ENCODE peak calls at places on chromosomes 3 and 15, in seven cellular contexts. C, P, U, R, S, D and W are unnamed samples. For H3K9me3, the result is how much of the 10 kb centered on the place peaks cover.

GRCh38 chr15:80596521-80596976 is 98.6 kb upstream of the ABHD17C start:
- DNase-seq in P (no peak), D (peak), C (no peak), U (peak), S (peak), R (peak), W (no peak)

GRCh38 chr15:39009740-39010139 is 445.1 kb upstream of the RASGRP1 start:
- DNase-seq in U (no peak), R (no peak), S (no peak), D (no peak), P (no peak), C (no peak), W (no peak)

GRCh38 chr3:174439621-174440349 is 419.3 kb upstream of the NAALADL2 start:
- DNase-seq in P (peak), C (no peak), R (peak), U (peak), D (no peak), S (peak), W (peak)

GRCh38 chr3:122415104-122415744 is 638 bp downstream of the WDR5B start:
- DNase-seq in D (peak), P (peak), S (peak), C (no peak), R (peak), U (peak), W (peak)

GRCh38 chr3:195078891-195079440 is 192.0 kb downstream of the XXYLT1 start:
- DNase-seq in S (no peak), U (no peak), D (no peak), C (no peak), P (no peak), R (no peak), W (no peak)

GRCh38 chr15:53573091-53573490 is 186.4 kb downstream of the WDR72 start:
- DNase-seq in D (no peak), C (no peak), R (no peak), P (no peak), U (no peak), S (no peak), W (no peak)

GRCh38 chr3:127853681-127854080 is 31.4 kb upstream of the MGLL start:
- DNase-seq in D (no peak), C (no peak), P (no peak), S (peak), R (no peak), U (no peak), W (no peak)

GRCh38 chr15:70198441-70199123 is 100.9 kb upstream of the TLE3 start:
- DNase-seq in S (no peak), U (no peak), P (no peak), R (no peak), D (no peak), C (no peak), W (no peak)

GRCh38 chr15:70569139-70569717 is 194.1 kb downstream of the UACA start:
- DNase-seq in U (peak), R (peak), P (no peak), C (no peak), D (no peak), S (no peak), W (peak)

GRCh38 chr15:92821491-92822116 is 78.5 kb upstream of the CHD2 start:
- DNase-seq in U (peak), R (no peak), C (no peak), D (no peak), P (no peak), S (no peak), W (no peak)

GRCh38 chr3:11245827-11246662 is 26.2 kb upstream of the ATG7 start:
- DNase-seq in S (no peak), P (no peak), C (no peak), D (no peak), U (no peak), R (no peak), W (no peak)

GRCh38 chr3:70108072-70108471 is 108.5 kb downstream of the SAMMSON start:
- DNase-seq in R (peak), U (peak), S (no peak), C (no peak), P (no peak), D (peak), W (no peak)

GRCh38 chr3:150216041-150216811 is 191.9 kb upstream of the TSC22D2 start:
- DNase-seq in P (no peak), C (peak), D (no peak), S (no peak), U (peak), R (no peak), W (no peak)

GRCh38 chr15:64284037-64284436 is 71.9 kb downstream of the CSNK1G1 start:
- DNase-seq in U (peak), P (no peak), S (no peak), R (no peak), D (no peak), C (no peak), W (no peak)

GRCh38 chr3:107986505-107986904 is 104.3 kb downstream of the CD47 start:
- DNase-seq in S (no peak), C (no peak), D (no peak), P (no peak), R (no peak), U (no peak), W (peak)

GRCh38 chr3:64067510-64068346 is 44.4 kb upstream of the PSMD6 start:
- DNase-seq in R (no peak), U (peak), C (no peak), D (no peak), S (no peak), P (no peak), W (no peak)

GRCh38 chr3:137511655-137512054 is 252.5 kb upstream of the SOX14 start:
- DNase-seq in C (no peak), P (no peak), U (no peak), D (no peak), R (no peak), S (no peak), W (no peak)

GRCh38 chr15:52448010-52448890 is 80.4 kb downstream of the MYO5A start:
- DNase-seq in C (no peak), S (no peak), D (no peak), R (no peak), U (no peak), P (no peak), W (no peak)

GRCh38 chr3:32454731-32455608 is 47.7 kb downstream of the CMTM6 start:
- DNase-seq in P (no peak), U (peak), C (no peak), R (peak), D (no peak), S (no peak), W (no peak)

GRCh38 chr3:172376402-172376801 is 71.9 kb downstream of the GHSR start:
- DNase-seq in S (no peak), P (no peak), R (no peak), D (no peak), U (no peak), C (no peak), W (no peak)

GRCh38 chr15:60004846-60005351 is 788 bp downstream of the FOXB1 start:
- DNase-seq in R (no peak), D (no peak), S (no peak), C (no peak), U (peak), P (no peak), W (no peak)

GRCh38 chr15:63601026-63601726 is 4.0 kb downstream of the FBXL22 start:
- DNase-seq in D (peak), S (peak), C (peak), U (peak), P (peak), R (no peak), W (peak)

GRCh38 chr3:144810150-144810549 is 838.5 kb downstream of the DIPK2A start:
- DNase-seq in C (no peak), R (no peak), U (no peak), D (no peak), S (no peak), P (no peak), W (no peak)

GRCh38 chr3:160053048-160053391 is 64.4 kb downstream of the IL12A start:
- DNase-seq in U (no peak), R (no peak), D (no peak), P (no peak), S (no peak), C (no peak), W (no peak)

GRCh38 chr3:123098411-123099330 is 31.8 kb downstream of the PDIA5 start:
- DNase-seq in C (no peak), R (no peak), D (no peak), S (peak), U (no peak), P (no peak), W (no peak)

DNA sequence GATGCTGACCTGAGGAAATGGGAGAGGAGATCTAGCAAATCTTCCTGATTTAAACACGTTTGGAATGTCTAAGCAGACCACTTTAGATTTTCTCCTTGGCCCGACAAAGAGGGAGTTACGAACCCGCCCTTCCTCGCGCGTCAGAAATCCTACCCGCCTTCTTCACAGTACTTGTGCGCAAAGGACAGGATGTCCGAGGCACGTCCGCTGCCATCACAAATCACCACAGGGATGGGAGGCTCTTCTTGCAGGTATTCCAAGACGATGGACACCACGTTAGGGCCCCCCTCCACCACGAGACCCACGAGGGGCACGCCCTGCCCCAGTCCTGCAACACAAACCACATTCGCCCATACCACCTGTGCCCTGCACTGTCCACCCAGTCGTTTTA is 38.6 kb downstream of the TRPM1 start:
- DNase-seq in S (no peak), C (no peak), P (no peak), D (no peak), U (no peak), R (no peak), W (peak)
- H3K9me3 ChIP-seq in S (under half), C (under half), P (under half), D (under half), U (under half), R (under half), W (under half)

GRCh38 chr15:99909914-99910313 is 176.7 kb upstream of the LYSMD4 start:
- DNase-seq in S (no peak), U (no peak), C (no peak), P (no peak), R (no peak), D (no peak), W (no peak)
- TF ChIP-seq CTCF in S (no peak), U (peak), C (no peak), P (no peak), R (no peak), D (no peak), W (no peak)

GRCh38 chr3:53547327-53547726 is 52.9 kb downstream of the CACNA1D start:
- DNase-seq in D (no peak), R (no peak), U (no peak), P (no peak), C (no peak), S (no peak), W (no peak)
- TF ChIP-seq POLR2A in D (no peak), R (no peak), U (no peak), P (no peak), C (no peak), S (no peak), W (no peak)

GRCh38 chr15:20349774-20350498 is 191.7 kb downstream of the GOLGA6L6 start:
- DNase-seq in D (peak), R (peak), C (peak), U (no peak), S (no peak), P (peak), W (peak)
- H3K9me3 ChIP-seq in D (under half), R (under half), C (under half), U (half or more), S (under half), P (under half), W (under half)

GRCh38 chr3:148880681-148881080 is 15.6 kb downstream of the CPA3 start:
- DNase-seq in S (no peak), C (no peak), D (no peak), U (no peak), R (no peak), P (no peak), W (no peak)
- TF ChIP-seq CTCF in S (no peak), C (no peak), D (peak), U (no peak), R (no peak), P (no peak), W (no peak)

GRCh38 chr3:105745046-105745445 is 123.8 kb downstream of the CBLB start:
- DNase-seq in P (no peak), C (no peak), U (no peak), R (no peak), D (no peak), S (no peak), W (no peak)

GRCh38 chr3:105744202-105744601 is 124.6 kb downstream of the CBLB start:
- DNase-seq in C (no peak), D (no peak), S (no peak), U (no peak), P (no peak), R (no peak), W (no peak)

GRCh38 chr3:105747621-105748165 is 121.1 kb downstream of the CBLB start:
- DNase-seq in P (no peak), R (no peak), D (no peak), C (no peak), S (no peak), U (no peak), W (no peak)

GRCh38 chr3:105746226-105746996 is 122.4 kb downstream of the CBLB start:
- DNase-seq in D (no peak), U (no peak), C (no peak), P (no peak), S (no peak), R (no peak), W (no peak)

GRCh38 chr3:105747056-105747455 is 121.8 kb downstream of the CBLB start:
- DNase-seq in P (no peak), S (no peak), U (peak), R (no peak), D (no peak), C (no peak), W (no peak)
- TF ChIP-seq POLR2A in P (no peak), S (no peak), U (no peak), R (no peak), D (no peak), C (no peak), W (no peak)

GRCh38 chr15:27701014-27701413 is 398.1 kb downstream of the OCA2 start:
- DNase-seq in U (no peak), C (no peak), S (no peak), D (no peak), P (no peak), R (no peak), W (no peak)
- H3K9me3 ChIP-seq in U (under half), C (under half), S (under half), D (under half), P (under half), R (under half), W (under half)

DNA sequence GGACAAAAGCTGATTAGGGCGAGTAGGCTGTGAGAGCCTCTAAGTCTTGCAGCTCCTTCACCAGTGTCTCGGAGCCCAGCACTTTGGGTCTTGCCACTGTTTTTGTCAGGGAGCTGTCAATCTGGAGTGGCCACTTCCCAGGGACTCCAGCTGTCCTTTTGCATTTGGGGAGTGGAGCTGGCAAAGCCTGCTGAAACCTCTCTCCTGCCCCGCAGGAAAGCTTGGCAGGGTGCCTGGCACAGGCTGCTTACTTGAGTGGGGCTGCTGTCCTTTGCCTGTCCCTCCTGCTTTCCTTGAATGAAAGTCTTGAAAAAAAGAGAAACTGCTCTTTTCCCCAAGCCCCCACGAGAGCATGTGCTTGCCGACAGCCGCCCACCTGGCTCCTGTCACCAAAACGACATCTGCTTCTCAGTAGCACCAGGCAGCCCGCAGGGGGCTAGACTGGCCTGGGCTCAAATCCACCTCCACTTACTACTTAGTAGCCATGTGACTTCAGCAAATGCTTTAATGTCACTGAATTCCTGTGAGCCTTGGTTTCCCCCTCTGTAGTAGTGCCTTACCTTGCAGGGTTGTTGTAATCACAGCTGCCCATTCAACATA is 13.7 kb downstream of the USP13 start:
- DNase-seq in U (no peak), S (no peak), R (peak), P (no peak), C (peak), D (no peak), W (no peak)
- TF ChIP-seq CTCF in U (no peak), S (no peak), R (no peak), P (no peak), C (no peak), D (no peak), W (no peak)